ENCODE peak calls at places on chromosomes 13 and 19, in seven cellular contexts. A is substantia nigra, F is kidney glomerular epithelial cell, M is SW 1271, E is NCI-H2081, L is NCI-H1694 treated with DMSO at 0.1 percent for 48 hours, V is progenitor cell of endocrine pancreas. I is an unnamed sample.

GRCh38 chr13:100128373-100128772 is 39.5 kb downstream of the PCCA start:
- DNase-seq in L (no peak), E (peak), V (no peak), F (peak), M (no peak), A (no peak), I (peak)

GRCh38 chr19:40960780-40961179 is 30.3 kb upstream of the CYP2B6 start:
- DNase-seq in M (no peak), V (no peak), F (no peak), A (no peak), E (no peak), L (no peak), I (no peak)

GRCh38 chr19:34360354-34360909 is 4.6 kb upstream of the GPI start:
- DNase-seq in M (no peak), E (no peak), L (no peak), F (no peak), A (no peak), V (no peak), I (no peak)

GRCh38 chr19:56951672-56952071 is 111.1 kb upstream of the PEG3 start:
- DNase-seq in E (no peak), V (no peak), M (no peak), A (no peak), F (no peak), L (no peak), I (no peak)

GRCh38 chr13:31427151-31427867 is 227.5 kb downstream of the B3GLCT start:
- DNase-seq in M (no peak), E (no peak), L (no peak), F (no peak), A (no peak), V (no peak), I (no peak)

GRCh38 chr13:75783906-75784485 is 147.9 kb downstream of the LMO7 start:
- DNase-seq in E (no peak), F (no peak), L (no peak), V (no peak), A (no peak), M (no peak), I (no peak)

GRCh38 chr19:51089786-51090185 is 7.1 kb upstream of the KLK14 start:
- DNase-seq in A (no peak), M (no peak), L (no peak), V (no peak), E (no peak), F (no peak), I (no peak)

GRCh38 chr13:32086366-32086765 is 54.8 kb downstream of the FRY start:
- DNase-seq in E (no peak), A (no peak), V (no peak), F (no peak), L (no peak), M (no peak), I (no peak)

GRCh38 chr13:40247845-40248244 is 418.6 kb downstream of the FOXO1 start:
- DNase-seq in F (no peak), L (no peak), V (no peak), A (no peak), E (no peak), M (no peak), I (no peak)

GRCh38 chr13:98976941-98977340 is 923 bp downstream of the DOCK9 start:
- DNase-seq in M (no peak), L (no peak), E (no peak), V (no peak), A (no peak), F (peak), I (peak)